ENCODE peak calls at places on chromosome 13, in eight cellular contexts. G is CD8-positive, alpha-beta T cell; A is tibial nerve; X is lower lobe of right lung; U is HCT116; C is kidney epithelial cell; W is PC-3; E is uterus. T is an unnamed sample. For H3K27me3 and H3K36me3, the result is how much of the 10 kb centered on the place peaks cover.

GRCh38 chr13:34620073-34620858 is 321.8 kb upstream of the NBEA start:
- DNase-seq in U (no peak), W (no peak), E (no peak), G (no peak), A (no peak), C (no peak), X (no peak), T (no peak)

GRCh38 chr13:43908156-43909126 is 28.7 kb downstream of the LACC1 start:
- DNase-seq in U (peak), E (no peak), W (peak), A (no peak), C (peak), G (peak), X (no peak), T (peak)

GRCh38 chr13:112096959-112097358 is 30.0 kb downstream of the SOX1 start:
- DNase-seq in W (no peak), C (no peak), G (no peak), X (no peak), E (no peak), U (no peak), A (no peak), T (no peak)

GRCh38 chr13:50451609-50452008 is 391.9 kb downstream of the DLEU7 start:
- DNase-seq in A (no peak), G (no peak), E (no peak), U (no peak), C (no peak), X (peak), W (no peak), T (no peak)

GRCh38 chr13:48532146-48532472 is 771 bp downstream of the RCBTB2 start:
- DNase-seq in E (no peak), G (no peak), U (no peak), W (peak), A (no peak), C (no peak), X (no peak), T (no peak)

GRCh38 chr13:34035676-34036325 is 217.9 kb downstream of the RFC3 start:
- DNase-seq in X (no peak), E (no peak), G (no peak), C (no peak), W (peak), A (no peak), U (no peak), T (no peak)

GRCh38 chr13:99955747-99956472 is 15.7 kb downstream of the ZIC5 start:
- DNase-seq in U (no peak), X (no peak), G (no peak), E (no peak), A (no peak), W (no peak), C (no peak), T (peak)

GRCh38 chr13:50080158-50080855 is 65.1 kb downstream of the KCNRG start:
- DNase-seq in X (no peak), W (no peak), C (no peak), A (no peak), G (peak), U (no peak), E (no peak), T (no peak)

GRCh38 chr13:29909975-29910674 is 59.7 kb upstream of the UBL3 start:
- DNase-seq in U (no peak), C (no peak), E (no peak), W (peak), X (no peak), G (no peak), A (no peak), T (no peak)

GRCh38 chr13:71605744-71606143 is 261.3 kb downstream of the DACH1 start:
- DNase-seq in X (no peak), U (no peak), E (no peak), G (no peak), A (no peak), C (no peak), W (no peak), T (no peak)

GRCh38 chr13:30334663-30335386 is 27.5 kb upstream of the KATNAL1 start:
- DNase-seq in U (peak), C (no peak), X (no peak), E (no peak), W (peak), A (no peak), G (peak), T (peak)

GRCh38 chr13:87903568-87903967 is 232.4 kb downstream of the SLITRK5 start:
- DNase-seq in U (no peak), W (no peak), G (no peak), X (no peak), C (no peak), E (no peak), A (no peak), T (no peak)

GRCh38 chr13:40502236-40502635 is 164.2 kb downstream of the FOXO1 start:
- DNase-seq in X (no peak), E (no peak), W (peak), A (no peak), U (no peak), G (no peak), C (no peak), T (no peak)

GRCh38 chr13:37616131-37616530 is 17.6 kb upstream of the POSTN start:
- DNase-seq in X (no peak), U (no peak), E (no peak), C (no peak), G (no peak), W (no peak), A (no peak), T (no peak)

GRCh38 chr13:98443329-98443728 is 133.6 kb downstream of the STK24 start:
- DNase-seq in W (peak), C (peak), A (no peak), E (no peak), G (no peak), U (no peak), X (peak), T (no peak)

GRCh38 chr13:91031508-91031907 is 316.0 kb upstream of the MIR17HG start:
- DNase-seq in U (no peak), X (no peak), A (no peak), W (peak), E (no peak), G (no peak), C (no peak), T (no peak)

GRCh38 chr13:46492946-46493345 is 60.0 kb upstream of the LRCH1 start:
- DNase-seq in U (peak), E (no peak), C (no peak), W (peak), X (no peak), G (peak), A (no peak), T (peak)

GRCh38 chr13:73497430-73497829 is 438.6 kb downstream of the KLF5 start:
- DNase-seq in E (no peak), U (no peak), G (no peak), X (no peak), W (no peak), C (no peak), A (no peak), T (no peak)

GRCh38 chr13:93552596-93552995 is 326.0 kb downstream of the GPC6 start:
- DNase-seq in C (no peak), E (no peak), X (no peak), A (no peak), W (no peak), U (no peak), G (no peak), T (no peak)

GRCh38 chr13:111943229-111943795 is 123.6 kb upstream of the SOX1 start:
- DNase-seq in X (no peak), C (no peak), G (no peak), W (no peak), U (no peak), E (no peak), A (no peak), T (no peak)

GRCh38 chr13:50805805-50806204 is 37.7 kb downstream of the DLEU7 start:
- DNase-seq in G (no peak), A (no peak), C (no peak), X (no peak), U (peak), E (no peak), W (peak), T (no peak)

GRCh38 chr13:36954542-36954941 is 34.5 kb upstream of the SMAD9 start:
- DNase-seq in G (no peak), C (no peak), E (no peak), X (no peak), W (no peak), A (no peak), U (no peak), T (no peak)

GRCh38 chr13:32243695-32244094 is 71.5 kb downstream of the ZAR1L start:
- DNase-seq in G (no peak), C (no peak), W (no peak), X (no peak), A (no peak), E (no peak), U (no peak), T (no peak)

GRCh38 chr13:28705734-28706133 is 13.0 kb downstream of the SLC46A3 start:
- DNase-seq in W (no peak), E (no peak), X (no peak), A (no peak), U (no peak), C (no peak), G (no peak), T (no peak)

GRCh38 chr13:37495046-37495445 is 103.5 kb downstream of the POSTN start:
- DNase-seq in W (peak), X (no peak), G (no peak), U (no peak), E (no peak), C (no peak), A (no peak), T (no peak)

GRCh38 chr13:21548577-21548976 is 55.4 kb downstream of the MICU2 start:
- DNase-seq in W (no peak), U (no peak), E (no peak), G (no peak), A (no peak), X (no peak), C (no peak), T (no peak)

GRCh38 chr13:98173431-98173921 is 3.6 kb downstream of the RNF113B start:
- DNase-seq in W (peak), C (peak), G (no peak), U (peak), E (peak), X (no peak), A (no peak), T (peak)

GRCh38 chr13:44231786-44232516 is 141.7 kb upstream of the SERP2 start:
- DNase-seq in A (peak), E (peak), C (peak), U (peak), X (peak), G (no peak), W (peak), T (peak)

GRCh38 chr13:90492872-90493271 is 854.6 kb upstream of the MIR17HG start:
- DNase-seq in U (no peak), C (no peak), E (no peak), W (no peak), X (no peak), A (no peak), G (no peak), T (no peak)

GRCh38 chr13:92164822-92165221 is 766.4 kb downstream of the GPC5 start:
- DNase-seq in E (no peak), G (no peak), A (no peak), C (no peak), X (no peak), W (no peak), U (no peak), T (no peak)

GRCh38 chr13:43293008-43293407 is 269.6 kb downstream of the DNAJC15 start:
- DNase-seq in W (peak), E (no peak), C (no peak), U (no peak), G (no peak), X (no peak), A (no peak), T (no peak)

GRCh38 chr13:48902421-48902820 is 73.3 kb upstream of the FNDC3A start:
- DNase-seq in A (no peak), U (no peak), X (no peak), C (no peak), E (no peak), G (no peak), W (peak), T (peak)

GRCh38 chr13:42740753-42741152 is 40.6 kb upstream of the FAM216B start:
- DNase-seq in A (no peak), U (peak), G (no peak), X (peak), C (peak), W (peak), E (peak), T (no peak)

GRCh38 chr13:39578821-39579291 is 24.1 kb downstream of the LHFPL6 start:
- DNase-seq in A (no peak), G (no peak), U (no peak), X (no peak), W (no peak), C (no peak), E (no peak), T (peak)

GRCh38 chr13:42990991-42991891 is 800 bp downstream of the EPSTI1 start:
- DNase-seq in C (no peak), G (no peak), W (no peak), X (no peak), E (no peak), A (no peak), U (no peak), T (no peak)

GRCh38 chr13:29481603-29482002 is 113.9 kb downstream of the SLC7A1 start:
- DNase-seq in G (no peak), X (no peak), C (no peak), E (no peak), A (no peak), W (no peak), U (no peak), T (no peak)

GRCh38 chr13:100399455-100399854 is 189.1 kb downstream of the GGACT start:
- DNase-seq in W (no peak), E (no peak), U (no peak), C (no peak), X (no peak), A (no peak), G (no peak), T (no peak)

GRCh38 chr13:46173656-46174055 is 8.3 kb downstream of the LCP1 start:
- DNase-seq in A (no peak), W (no peak), G (no peak), U (no peak), X (no peak), E (no peak), C (no peak), T (no peak)

GRCh38 chr13:40204246-40204645 is 462.2 kb downstream of the FOXO1 start:
- DNase-seq in U (no peak), E (no peak), A (no peak), X (no peak), W (no peak), C (no peak), G (no peak), T (no peak)

GRCh38 chr13:113836917-113837553 is 26.8 kb downstream of the GAS6 start:
- DNase-seq in G (no peak), X (peak), E (peak), U (peak), A (peak), C (no peak), W (peak), T (no peak)

GRCh38 chr13:113839536-113840204 is 24.2 kb downstream of the GAS6 start:
- DNase-seq in G (no peak), A (no peak), W (no peak), X (peak), E (no peak), U (no peak), C (no peak), T (no peak)

GRCh38 chr13:113837554-113838355 is 26.1 kb downstream of the GAS6 start:
- DNase-seq in W (peak), C (peak), X (peak), E (peak), U (peak), G (no peak), A (peak), T (no peak)

GRCh38 chr13:113840541-113841354 is 23.1 kb downstream of the GAS6 start:
- DNase-seq in A (no peak), C (no peak), W (no peak), U (no peak), X (peak), E (no peak), G (no peak), T (no peak)

GRCh38 chr13:113838711-113839201 is 25.1 kb downstream of the GAS6 start:
- DNase-seq in W (no peak), A (no peak), U (no peak), E (no peak), G (no peak), X (peak), C (no peak), T (no peak)
- H3K4me3 ChIP-seq in W (no peak), A (no peak), U (no peak), E (peak), G (no peak), X (peak), C (no peak), T (no peak)

DNA sequence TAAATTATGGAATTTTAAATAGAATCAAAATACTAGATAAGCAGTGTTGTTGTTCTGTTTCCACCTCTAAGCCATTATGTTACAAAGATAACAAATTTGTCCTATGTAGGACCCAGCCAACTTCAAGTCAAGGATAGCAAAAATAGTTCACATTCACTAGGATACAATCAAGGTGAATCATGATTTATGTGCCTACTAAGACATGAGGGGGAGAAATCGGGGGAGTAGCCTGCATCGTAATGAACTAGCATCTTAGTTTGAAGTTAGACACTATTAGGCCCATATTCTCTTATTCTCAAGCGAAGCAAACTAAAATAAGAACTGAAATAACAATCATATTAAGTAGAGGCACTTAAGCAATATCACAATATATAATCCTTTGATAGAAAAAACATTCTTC is 779.4 kb upstream of the PCDH9 start:
- DNase-seq in C (no peak), G (no peak), U (no peak), W (no peak), A (no peak), E (no peak), X (no peak), T (no peak)
- H3K27me3 ChIP-seq in C (under half), G (under half), U (under half), W (under half), A (under half), E (under half), X (under half), T (under half)

GRCh38 chr13:113226873-113227272 is 17.5 kb downstream of the CUL4A start:
- DNase-seq in U (no peak), C (no peak), E (no peak), X (no peak), W (no peak), A (no peak), G (no peak), T (no peak)

GRCh38 chr13:113229791-113230190 is 20.4 kb downstream of the CUL4A start:
- DNase-seq in U (no peak), A (no peak), W (no peak), C (no peak), E (no peak), G (no peak), X (no peak), T (no peak)

GRCh38 chr13:113232208-113233003 is 23.0 kb downstream of the CUL4A start:
- DNase-seq in E (no peak), W (no peak), G (no peak), X (no peak), A (no peak), U (no peak), C (no peak), T (no peak)

GRCh38 chr13:113233101-113233500 is 23.7 kb downstream of the CUL4A start:
- DNase-seq in C (no peak), A (no peak), W (no peak), E (no peak), G (no peak), X (no peak), U (no peak), T (no peak)

GRCh38 chr13:113231306-113232207 is 22.1 kb downstream of the CUL4A start:
- DNase-seq in U (no peak), E (no peak), C (no peak), W (no peak), A (no peak), G (no peak), X (no peak), T (no peak)
- H3K36me3 ChIP-seq in U (under half), E (under half), C (under half), W (under half), A (under half), G (under half), X (half or more), T (under half)

GRCh38 chr13:23146811-23147245 is 34.0 kb upstream of the SGCG start:
- DNase-seq in U (no peak), C (no peak), G (no peak), W (no peak), E (no peak), A (no peak), X (no peak), T (no peak)

GRCh38 chr13:23141964-23142363 is 38.8 kb upstream of the SGCG start:
- DNase-seq in E (no peak), U (no peak), W (no peak), A (no peak), G (no peak), X (no peak), C (no peak), T (no peak)

GRCh38 chr13:23147264-23147663 is 33.5 kb upstream of the SGCG start:
- DNase-seq in E (no peak), G (no peak), U (no peak), A (no peak), X (no peak), W (no peak), C (no peak), T (no peak)

DNA sequence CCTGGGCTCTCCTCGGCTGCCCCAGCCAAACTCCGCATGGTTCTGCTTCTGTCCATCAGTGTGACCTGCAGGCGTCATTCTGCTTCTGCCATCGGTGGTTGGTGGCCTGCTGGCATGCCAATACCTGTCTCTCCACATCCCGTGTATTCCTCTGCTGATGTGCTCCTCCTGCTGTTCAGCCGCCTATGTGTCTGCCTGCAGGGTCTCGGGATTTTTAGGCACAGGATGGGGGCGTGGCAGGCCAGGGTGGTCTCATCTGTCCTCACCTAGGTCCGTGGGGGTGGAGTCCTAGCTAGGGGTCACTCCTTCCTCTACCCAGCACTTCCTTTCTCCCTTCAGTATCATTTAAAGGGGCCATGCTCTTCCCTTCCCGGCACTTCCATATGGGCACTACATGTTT is 33.0 kb upstream of the SGCG start:
- DNase-seq in G (no peak), X (no peak), E (no peak), C (no peak), U (no peak), A (no peak), W (no peak), T (no peak)
- H3K4me3 ChIP-seq in G (no peak), X (no peak), E (no peak), C (no peak), U (no peak), A (no peak), W (no peak), T (no peak)